ENCODE peak calls at places on chromosomes 12 and 14, in five cellular contexts. P is renal cortical epithelial cell; O is A549; U is NK-92 treated with Interleukin-12 subunit alpha and Interleukin-12 subunit beta, amount 100 ng/mL, for 24 hours; E is uterus. M is an unnamed sample.

GRCh38 chr14:77760381-77761204 is at the start of gene SNW1:
- DNase-seq in E (peak), U (peak), O (peak), P (peak), M (peak)

GRCh38 chr12:69570545-69571399 is 14.5 kb upstream of the CCT2 start:
- DNase-seq in E (peak), P (peak), U (no peak), O (peak), M (peak)

GRCh38 chr14:97180304-97181200 is 383.4 kb downstream of the VRK1 start:
- DNase-seq in O (peak), U (no peak), P (peak), E (no peak), M (peak)

GRCh38 chr12:87981495-87981894 is 47.7 kb downstream of the C12orf50 start:
- DNase-seq in U (no peak), E (no peak), P (no peak), O (no peak), M (no peak)

GRCh38 chr14:96086032-96086431 is 46.9 kb downstream of the C14orf132 start:
- DNase-seq in U (no peak), O (peak), E (no peak), P (peak), M (peak)

GRCh38 chr12:44874981-44875416 is 1.1 kb downstream of the NELL2 start:
- DNase-seq in E (no peak), U (no peak), O (no peak), P (no peak), M (no peak)

GRCh38 chr12:47746523-47746922 is 12.2 kb downstream of the RAPGEF3 start:
- DNase-seq in U (no peak), P (no peak), O (no peak), E (no peak), M (no peak)

GRCh38 chr14:104373055-104373854 is 206.3 kb upstream of the C14orf180 start:
- DNase-seq in P (no peak), O (no peak), E (no peak), U (no peak), M (no peak)

GRCh38 chr14:104659764-104660523 is 29.5 kb upstream of the INF2 start:
- DNase-seq in U (no peak), E (no peak), O (no peak), P (no peak), M (no peak)

GRCh38 chr12:27652174-27652763 is 44.0 kb upstream of the REP15 start:
- DNase-seq in O (peak), P (peak), E (peak), U (peak), M (peak)

GRCh38 chr14:22886500-22887259 is 3.7 kb downstream of the REM2 start:
- DNase-seq in U (peak), O (peak), E (peak), P (peak), M (peak)

GRCh38 chr12:58777815-58778214 is 142.5 kb downstream of the LRIG3 start:
- DNase-seq in E (no peak), U (no peak), P (no peak), O (no peak), M (no peak)

GRCh38 chr14:73567951-73568885 is 795 bp upstream of the ACOT2 start:
- DNase-seq in P (peak), E (no peak), U (no peak), O (no peak), M (peak)

GRCh38 chr12:52993558-52993869 is 12.7 kb upstream of the EIF4B start:
- DNase-seq in E (no peak), P (no peak), O (no peak), U (no peak), M (no peak)

GRCh38 chr12:132525833-132526455 is 36.0 kb downstream of the FBRSL1 start:
- DNase-seq in E (no peak), U (no peak), P (no peak), O (no peak), M (no peak)

GRCh38 chr12:114006482-114007425 is 40.6 kb upstream of the RBM19 start:
- DNase-seq in O (no peak), U (no peak), E (no peak), P (no peak), M (no peak)

GRCh38 chr12:75874456-75874855 is 157.1 kb downstream of the PHLDA1 start:
- DNase-seq in O (no peak), P (no peak), U (no peak), E (no peak), M (no peak)

GRCh38 chr14:52950410-52950897 is 396 bp downstream of the FERMT2 start:
- DNase-seq in E (peak), U (no peak), P (no peak), O (peak), M (peak)

GRCh38 chr12:108515916-108516315 is 839 bp downstream of the FICD start:
- DNase-seq in P (no peak), U (no peak), E (no peak), O (no peak), M (peak)

GRCh38 chr12:101857043-101857558 is 20.3 kb upstream of the DRAM1 start:
- DNase-seq in E (no peak), P (peak), O (no peak), U (no peak), M (peak)

GRCh38 chr14:35897616-35898111 is 71.5 kb downstream of the BRMS1L start:
- DNase-seq in E (no peak), U (no peak), O (no peak), P (no peak), M (no peak)